ENCODE peak calls at places on chromosomes 16 and 17, in nine cellular contexts. One of them, this sample, is unnamed.

GRCh38 chr16:23700509-23700908 is 12.5 kb downstream of the ERN2 start:
- DNase-seq in progenitor cell of endocrine pancreas: no peak
- DNase-seq in activated CD4-positive, alpha-beta T cell treated with anti-CD3 and anti-CD28 coated beads, Interleukin-2, amount 10 ng/mL, durations not matched to agents 7 days and 5 days: no peak
- DNase-seq in stimulated activated CD4-positive, alpha-beta T cell treated with anti-CD3 and anti-CD28 coated beads, Interleukin-1b, Interleukin-23, amount 100 ng/mL, for 24 hours: no peak
- DNase-seq in iPS-NIHi11: peak
- DNase-seq in HFFc6: no peak
- DNase-seq in fibroblast of mammary gland: no peak
- DNase-seq in adipocyte: no peak
- DNase-seq in foreskin fibroblast: no peak
- DNase-seq in this sample: peak

GRCh38 chr17:80991645-80992076 is at the start of gene CHMP6:
- DNase-seq in activated CD4-positive, alpha-beta T cell treated with anti-CD3 and anti-CD28 coated beads, Interleukin-2, amount 10 ng/mL, durations not matched to agents 7 days and 5 days: peak
- DNase-seq in iPS-NIHi11: peak
- DNase-seq in fibroblast of mammary gland: peak
- DNase-seq in HFFc6: peak
- DNase-seq in foreskin fibroblast: peak
- DNase-seq in stimulated activated CD4-positive, alpha-beta T cell treated with anti-CD3 and anti-CD28 coated beads, Interleukin-1b, Interleukin-23, amount 100 ng/mL, for 24 hours: peak
- DNase-seq in progenitor cell of endocrine pancreas: peak
- DNase-seq in adipocyte: peak
- DNase-seq in this sample: peak

GRCh38 chr17:76270770-76271668 is 5.9 kb downstream of the UBALD2 start:
- DNase-seq in iPS-NIHi11: no peak
- DNase-seq in activated CD4-positive, alpha-beta T cell treated with anti-CD3 and anti-CD28 coated beads, Interleukin-2, amount 10 ng/mL, durations not matched to agents 7 days and 5 days: peak
- DNase-seq in adipocyte: no peak
- DNase-seq in progenitor cell of endocrine pancreas: no peak
- DNase-seq in fibroblast of mammary gland: no peak
- DNase-seq in HFFc6: no peak
- DNase-seq in stimulated activated CD4-positive, alpha-beta T cell treated with anti-CD3 and anti-CD28 coated beads, Interleukin-1b, Interleukin-23, amount 100 ng/mL, for 24 hours: no peak
- DNase-seq in foreskin fibroblast: no peak
- DNase-seq in this sample: no peak

GRCh38 chr17:56593073-56593740 is at the start of gene NOG:
- DNase-seq in adipocyte: peak
- DNase-seq in iPS-NIHi11: peak
- DNase-seq in foreskin fibroblast: peak
- DNase-seq in fibroblast of mammary gland: peak
- DNase-seq in progenitor cell of endocrine pancreas: peak
- DNase-seq in stimulated activated CD4-positive, alpha-beta T cell treated with anti-CD3 and anti-CD28 coated beads, Interleukin-1b, Interleukin-23, amount 100 ng/mL, for 24 hours: no peak
- DNase-seq in HFFc6: peak
- DNase-seq in activated CD4-positive, alpha-beta T cell treated with anti-CD3 and anti-CD28 coated beads, Interleukin-2, amount 10 ng/mL, durations not matched to agents 7 days and 5 days: peak
- DNase-seq in this sample: no peak

GRCh38 chr16:89442990-89443726 is 47.2 kb downstream of the ANKRD11 start:
- DNase-seq in iPS-NIHi11: peak
- DNase-seq in activated CD4-positive, alpha-beta T cell treated with anti-CD3 and anti-CD28 coated beads, Interleukin-2, amount 10 ng/mL, durations not matched to agents 7 days and 5 days: no peak
- DNase-seq in progenitor cell of endocrine pancreas: no peak
- DNase-seq in adipocyte: peak
- DNase-seq in fibroblast of mammary gland: peak
- DNase-seq in stimulated activated CD4-positive, alpha-beta T cell treated with anti-CD3 and anti-CD28 coated beads, Interleukin-1b, Interleukin-23, amount 100 ng/mL, for 24 hours: no peak
- DNase-seq in HFFc6: peak
- DNase-seq in foreskin fibroblast: peak
- DNase-seq in this sample: no peak

GRCh38 chr17:65564793-65565192 is 3.3 kb upstream of the AXIN2 start:
- DNase-seq in iPS-NIHi11: no peak
- DNase-seq in HFFc6: no peak
- DNase-seq in progenitor cell of endocrine pancreas: no peak
- DNase-seq in fibroblast of mammary gland: no peak
- DNase-seq in stimulated activated CD4-positive, alpha-beta T cell treated with anti-CD3 and anti-CD28 coated beads, Interleukin-1b, Interleukin-23, amount 100 ng/mL, for 24 hours: no peak
- DNase-seq in activated CD4-positive, alpha-beta T cell treated with anti-CD3 and anti-CD28 coated beads, Interleukin-2, amount 10 ng/mL, durations not matched to agents 7 days and 5 days: no peak
- DNase-seq in adipocyte: peak
- DNase-seq in foreskin fibroblast: no peak
- DNase-seq in this sample: peak

GRCh38 chr16:67246945-67247697 is at the start of gene FHOD1:
- DNase-seq in iPS-NIHi11: peak
- DNase-seq in progenitor cell of endocrine pancreas: peak
- DNase-seq in foreskin fibroblast: peak
- DNase-seq in stimulated activated CD4-positive, alpha-beta T cell treated with anti-CD3 and anti-CD28 coated beads, Interleukin-1b, Interleukin-23, amount 100 ng/mL, for 24 hours: peak
- DNase-seq in fibroblast of mammary gland: peak
- DNase-seq in activated CD4-positive, alpha-beta T cell treated with anti-CD3 and anti-CD28 coated beads, Interleukin-2, amount 10 ng/mL, durations not matched to agents 7 days and 5 days: peak
- DNase-seq in adipocyte: peak
- DNase-seq in HFFc6: peak
- DNase-seq in this sample: peak

GRCh38 chr17:28497931-28498330 is 8.2 kb upstream of the FOXN1 start:
- DNase-seq in HFFc6: no peak
- DNase-seq in adipocyte: no peak
- DNase-seq in stimulated activated CD4-positive, alpha-beta T cell treated with anti-CD3 and anti-CD28 coated beads, Interleukin-1b, Interleukin-23, amount 100 ng/mL, for 24 hours: no peak
- DNase-seq in activated CD4-positive, alpha-beta T cell treated with anti-CD3 and anti-CD28 coated beads, Interleukin-2, amount 10 ng/mL, durations not matched to agents 7 days and 5 days: no peak
- DNase-seq in iPS-NIHi11: peak
- DNase-seq in foreskin fibroblast: no peak
- DNase-seq in progenitor cell of endocrine pancreas: peak
- DNase-seq in fibroblast of mammary gland: no peak
- DNase-seq in this sample: peak

GRCh38 chr16:71803305-71803690 is 5.3 kb downstream of the AP1G1 start:
- DNase-seq in HFFc6: no peak
- DNase-seq in activated CD4-positive, alpha-beta T cell treated with anti-CD3 and anti-CD28 coated beads, Interleukin-2, amount 10 ng/mL, durations not matched to agents 7 days and 5 days: no peak
- DNase-seq in fibroblast of mammary gland: no peak
- DNase-seq in progenitor cell of endocrine pancreas: no peak
- DNase-seq in adipocyte: no peak
- DNase-seq in stimulated activated CD4-positive, alpha-beta T cell treated with anti-CD3 and anti-CD28 coated beads, Interleukin-1b, Interleukin-23, amount 100 ng/mL, for 24 hours: no peak
- DNase-seq in iPS-NIHi11: no peak
- DNase-seq in foreskin fibroblast: no peak
- DNase-seq in this sample: no peak

This sample was measured in Caco-2.